ENCODE peak calls at places on chromosomes 6 and 20, in nine cellular contexts. B is RWPE1, W is HCT116, I is substantia nigra, V is heart left ventricle, L is tibial nerve, E is stomach, O is breast epithelium, N is body of pancreas. Z is an unnamed sample.

GRCh38 chr6:241331-241865 is 50.9 kb upstream of the DUSP22 start:
- DNase-seq in B (no peak), W (no peak), I (no peak), V (no peak), L (no peak), E (no peak), O (no peak), N (no peak), Z (no peak)

GRCh38 chr6:169989594-169989993 is 238.2 kb downstream of the ERMARD start:
- DNase-seq in B (no peak), W (no peak), I (no peak), V (no peak), L (no peak), E (no peak), O (no peak), N (no peak), Z (no peak)

GRCh38 chr6:4844108-4844507 is 67.9 kb downstream of the CDYL start:
- DNase-seq in B (no peak), W (no peak), I (no peak), V (no peak), L (no peak), E (no peak), O (no peak), N (no peak), Z (no peak)

GRCh38 chr6:1625926-1626413 is 16.3 kb downstream of the FOXC1 start:
- DNase-seq in B (no peak), W (no peak), I (no peak), V (no peak), L (no peak), E (no peak), O (no peak), N (no peak), Z (no peak)

GRCh38 chr6:53734473-53735299 is 60.1 kb upstream of the LRRC1 start:
- DNase-seq in B (peak), W (peak), I (no peak), V (no peak), L (no peak), E (peak), O (no peak), N (peak), Z (no peak)

GRCh38 chr6:80553071-80553740 is 446.7 kb downstream of the BCKDHB start:
- DNase-seq in B (no peak), W (no peak), I (no peak), V (no peak), L (no peak), E (no peak), O (no peak), N (no peak), Z (no peak)

GRCh38 chr6:65979120-65979519 is 272.1 kb upstream of the EYS start:
- DNase-seq in B (no peak), W (no peak), I (no peak), V (no peak), L (no peak), E (no peak), O (no peak), N (no peak), Z (no peak)

GRCh38 chr6:10429638-10430427 is 15.0 kb upstream of the TFAP2A start:
- DNase-seq in B (peak), W (no peak), I (no peak), V (no peak), L (no peak), E (no peak), O (no peak), N (peak), Z (no peak)

GRCh38 chr20:60697252-60697651 is 554.8 kb upstream of the CDH4 start:
- DNase-seq in B (no peak), W (no peak), I (no peak), V (no peak), L (no peak), E (no peak), O (no peak), N (no peak), Z (no peak)

GRCh38 chr6:15621203-15622044 is 41.4 kb downstream of the DTNBP1 start:
- DNase-seq in B (no peak), W (no peak), I (no peak), V (peak), L (no peak), E (peak), O (no peak), N (peak), Z (peak)

GRCh38 chr6:6283747-6284146 is 36.7 kb downstream of the F13A1 start:
- DNase-seq in B (no peak), W (no peak), I (no peak), V (no peak), L (no peak), E (no peak), O (no peak), N (no peak), Z (no peak)

GRCh38 chr6:13428528-13429405 is 58.6 kb downstream of the GFOD1 start:
- DNase-seq in B (no peak), W (no peak), I (no peak), V (no peak), L (no peak), E (no peak), O (no peak), N (no peak), Z (no peak)

GRCh38 chr6:74050921-74051320 is 354.9 kb downstream of the CD109 start:
- DNase-seq in B (no peak), W (no peak), I (no peak), V (no peak), L (no peak), E (no peak), O (no peak), N (no peak), Z (no peak)

GRCh38 chr6:157806496-157807215 is 16.4 kb upstream of the SNX9 start:
- DNase-seq in B (no peak), W (no peak), I (no peak), V (no peak), L (no peak), E (no peak), O (no peak), N (no peak), Z (no peak)

GRCh38 chr6:7188492-7188891 is 80.7 kb downstream of the RREB1 start:
- DNase-seq in B (no peak), W (no peak), I (no peak), V (no peak), L (no peak), E (no peak), O (no peak), N (peak), Z (no peak)

GRCh38 chr20:40741507-40742106 is 52.6 kb upstream of the MAFB start:
- DNase-seq in B (peak), W (peak), I (peak), V (peak), L (no peak), E (peak), O (no peak), N (peak), Z (peak)

GRCh38 chr6:1365701-1366100 is 23.7 kb upstream of the FOXF2 start:
- DNase-seq in B (no peak), W (no peak), I (no peak), V (no peak), L (no peak), E (no peak), O (no peak), N (no peak), Z (no peak)

GRCh38 chr6:142331075-142331551 is 29.3 kb downstream of the ADGRG6 start:
- DNase-seq in B (no peak), W (no peak), I (no peak), V (no peak), L (no peak), E (no peak), O (no peak), N (no peak), Z (no peak)

GRCh38 chr6:38933426-38933825 is 115.2 kb upstream of the GLP1R start:
- DNase-seq in B (peak), W (peak), I (no peak), V (no peak), L (no peak), E (no peak), O (no peak), N (peak), Z (no peak)

GRCh38 chr6:121443953-121444590 is 8.6 kb downstream of the GJA1 start:
- DNase-seq in B (no peak), W (no peak), I (no peak), V (peak), L (no peak), E (no peak), O (no peak), N (no peak), Z (no peak)

GRCh38 chr6:37695273-37695672 is 2.4 kb downstream of the MDGA1 start:
- DNase-seq in B (no peak), W (no peak), I (no peak), V (no peak), L (no peak), E (no peak), O (no peak), N (no peak), Z (no peak)

GRCh38 chr20:22796465-22797077 is 212.2 kb upstream of the FOXA2 start:
- DNase-seq in B (no peak), W (no peak), I (no peak), V (no peak), L (no peak), E (no peak), O (no peak), N (no peak), Z (no peak)

GRCh38 chr20:54110041-54110440 is 39.6 kb upstream of the BCAS1 start:
- DNase-seq in B (no peak), W (no peak), I (no peak), V (no peak), L (no peak), E (no peak), O (no peak), N (no peak), Z (no peak)

GRCh38 chr6:24779416-24779815 is 4.7 kb downstream of the GMNN start:
- DNase-seq in B (no peak), W (no peak), I (no peak), V (no peak), L (no peak), E (no peak), O (no peak), N (no peak), Z (no peak)

GRCh38 chr6:111805511-111806181 is 67.6 kb downstream of the FYN start:
- DNase-seq in B (no peak), W (no peak), I (no peak), V (no peak), L (no peak), E (no peak), O (no peak), N (no peak), Z (no peak)

GRCh38 chr6:146420255-146420654 is 123.4 kb upstream of the RAB32 start:
- DNase-seq in B (no peak), W (no peak), I (no peak), V (no peak), L (no peak), E (no peak), O (no peak), N (no peak), Z (no peak)

GRCh38 chr20:59783020-59784010 is 150.1 kb downstream of the SYCP2 start:
- DNase-seq in B (peak), W (peak), I (peak), V (no peak), L (no peak), E (peak), O (peak), N (peak), Z (no peak)

GRCh38 chr6:29831776-29832175 is 4.2 kb downstream of the HLA-G start:
- DNase-seq in B (no peak), W (no peak), I (no peak), V (no peak), L (no peak), E (no peak), O (no peak), N (no peak), Z (no peak)

GRCh38 chr6:1296542-1296941 is 15.4 kb upstream of the FOXQ1 start:
- DNase-seq in B (no peak), W (no peak), I (no peak), V (no peak), L (no peak), E (no peak), O (no peak), N (no peak), Z (no peak)

GRCh38 chr6:126312013-126312665 is 27.8 kb upstream of the CENPW start:
- DNase-seq in B (peak), W (peak), I (no peak), V (no peak), L (no peak), E (no peak), O (no peak), N (no peak), Z (no peak)

GRCh38 chr6:47875593-47875992 is 93.8 kb downstream of the OPN5 start:
- DNase-seq in B (no peak), W (no peak), I (no peak), V (no peak), L (no peak), E (no peak), O (no peak), N (no peak), Z (no peak)

GRCh38 chr6:113640046-113640445 is 217.1 kb upstream of the MARCKS start:
- DNase-seq in B (no peak), W (no peak), I (no peak), V (no peak), L (no peak), E (no peak), O (no peak), N (peak), Z (no peak)

GRCh38 chr6:120938876-120939231 is 395.4 kb downstream of the TBC1D32 start:
- DNase-seq in B (no peak), W (no peak), I (no peak), V (no peak), L (no peak), E (no peak), O (no peak), N (no peak), Z (no peak)

GRCh38 chr6:44224978-44225330 is 1.6 kb downstream of the SLC29A1 start:
- DNase-seq in B (no peak), W (no peak), I (no peak), V (no peak), L (no peak), E (no peak), O (no peak), N (no peak), Z (no peak)

GRCh38 chr6:124870611-124871201 is 91.5 kb upstream of the RNF217 start:
- DNase-seq in B (peak), W (peak), I (no peak), V (no peak), L (no peak), E (no peak), O (no peak), N (no peak), Z (no peak)

GRCh38 chr6:56595490-56596122 is 47.1 kb downstream of the DST start:
- DNase-seq in B (peak), W (peak), I (no peak), V (no peak), L (no peak), E (peak), O (no peak), N (peak), Z (no peak)

GRCh38 chr20:4956200-4956810 is 45.0 kb downstream of the SLC23A2 start:
- DNase-seq in B (peak), W (peak), I (no peak), V (no peak), L (no peak), E (no peak), O (no peak), N (no peak), Z (no peak)

GRCh38 chr20:20520776-20521175 is 152.9 kb downstream of the INSM1 start:
- DNase-seq in B (peak), W (no peak), I (no peak), V (no peak), L (no peak), E (no peak), O (no peak), N (no peak), Z (no peak)

GRCh38 chr6:71468841-71469750 is 180.5 kb downstream of the OGFRL1 start:
- DNase-seq in B (peak), W (no peak), I (no peak), V (no peak), L (no peak), E (no peak), O (no peak), N (peak), Z (peak)
- H3K27ac ChIP-seq in B (peak), W (no peak), I (no peak), V (peak), L (peak), E (peak), O (peak), N (no peak), Z (peak)

GRCh38 chr20:44618318-44618731 is 33.2 kb downstream of the ADA start:
- DNase-seq in B (no peak), W (no peak), I (no peak), V (no peak), L (no peak), E (peak), O (no peak), N (no peak), Z (no peak)
- H3K27ac ChIP-seq in B (peak), W (no peak), I (peak), V (peak), L (peak), E (peak), O (peak), N (no peak), Z (no peak)

DNA sequence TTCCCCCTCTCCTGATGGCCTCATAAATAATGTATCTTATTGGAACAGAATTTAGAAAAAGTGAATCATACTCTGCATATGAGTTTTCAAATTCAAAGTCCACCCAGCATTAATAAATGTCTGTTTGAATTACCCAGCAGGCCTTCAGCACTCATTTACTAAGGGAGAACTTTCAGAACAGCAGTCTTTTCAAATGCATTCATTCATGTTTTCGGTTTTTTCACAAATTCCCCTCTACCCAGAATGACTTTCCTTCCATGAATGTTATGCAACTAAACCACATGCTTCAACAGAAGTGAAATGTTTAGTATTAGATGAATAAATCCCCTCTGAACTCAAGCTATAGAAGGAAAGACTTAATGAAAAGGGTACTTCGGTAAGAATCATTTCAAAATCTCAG is 92.4 kb downstream of the RTN4IP1 start:
- DNase-seq in B (no peak), W (no peak), I (no peak), V (no peak), L (no peak), E (no peak), O (no peak), N (no peak), Z (no peak)
- H3K27ac ChIP-seq in B (no peak), W (no peak), I (no peak), V (no peak), L (no peak), E (no peak), O (no peak), N (no peak), Z (no peak)

GRCh38 chr6:136769759-136770158 is 22.5 kb downstream of the MAP3K5 start:
- DNase-seq in B (no peak), W (no peak), I (no peak), V (no peak), L (no peak), E (no peak), O (no peak), N (no peak), Z (no peak)

GRCh38 chr6:136774228-136775041 is 17.8 kb downstream of the MAP3K5 start:
- DNase-seq in B (peak), W (no peak), I (no peak), V (no peak), L (no peak), E (no peak), O (no peak), N (no peak), Z (no peak)

GRCh38 chr6:136772685-136773472 is 19.4 kb downstream of the MAP3K5 start:
- DNase-seq in B (no peak), W (no peak), I (no peak), V (peak), L (peak), E (no peak), O (no peak), N (peak), Z (no peak)

GRCh38 chr6:136773473-136773796 is 18.8 kb downstream of the MAP3K5 start:
- DNase-seq in B (no peak), W (no peak), I (no peak), V (no peak), L (no peak), E (no peak), O (no peak), N (no peak), Z (no peak)

GRCh38 chr6:136771306-136771705 is 21.0 kb downstream of the MAP3K5 start:
- DNase-seq in B (no peak), W (no peak), I (no peak), V (no peak), L (no peak), E (no peak), O (no peak), N (no peak), Z (no peak)
- H3K27ac ChIP-seq in B (no peak), W (no peak), I (no peak), V (no peak), L (no peak), E (no peak), O (no peak), N (no peak), Z (no peak)